ENCODE peak calls at places on chromosomes 12 and 14, in nine cellular contexts. E is KG1; O is stimulated activated CD4-positive, alpha-beta T cell treated with anti-CD3 and anti-CD28 coated beads, Interleukin-4, amount 100 ng/mL, for 4 hours; X is Caki2; Y is Calu3; N is mammary epithelial cell; L is left colon; G is fibroblast of the conjunctiva; S is endothelial cell. V is an unnamed sample.

GRCh38 chr14:70188608-70189540 is at the start of gene SLC8A3:
- DNase-seq in E (peak; percentile 35), O (no peak), X (peak; percentile 26), Y (peak; percentile 36), N (peak; percentile 57), L (peak; percentile 7), G (no peak), S (peak; percentile 55), V (peak; percentile 14)

GRCh38 chr12:71594214-71594948 is 69.3 kb downstream of the ZFC3H1 start:
- DNase-seq in E (no peak), O (no peak), X (no peak), Y (peak; percentile 66), N (no peak), L (peak; percentile 32), G (no peak), S (no peak), V (no peak)

GRCh38 chr12:54601841-54602240 is 13.4 kb upstream of the PPP1R1A start:
- DNase-seq in E (no peak), O (no peak), X (no peak), Y (no peak), N (peak; percentile 41), L (no peak), G (no peak), S (no peak), V (no peak)

GRCh38 chr12:95859947-95860850 is 1.4 kb downstream of the SNRPF start:
- DNase-seq in E (no peak), O (no peak), X (peak; percentile 8), Y (no peak), N (peak; percentile 4), L (no peak), G (no peak), S (no peak), V (no peak)

GRCh38 chr12:52417742-52418141 is 11.6 kb upstream of the KRT82 start:
- DNase-seq in E (no peak), O (no peak), X (no peak), Y (no peak), N (no peak), L (no peak), G (no peak), S (no peak), V (no peak)

GRCh38 chr14:91019673-91020072 is 40.8 kb downstream of the RPS6KA5 start:
- DNase-seq in E (no peak), O (no peak), X (no peak), Y (no peak), N (peak; percentile 55), L (no peak), G (no peak), S (no peak), V (no peak)

GRCh38 chr12:32423598-32423997 is 24.2 kb downstream of the FGD4 start:
- DNase-seq in E (no peak), O (no peak), X (no peak), Y (no peak), N (no peak), L (no peak), G (no peak), S (no peak), V (no peak)

GRCh38 chr14:21874946-21875345 is 201.3 kb upstream of the OR4E1 start:
- DNase-seq in E (no peak), O (no peak), X (no peak), Y (no peak), N (no peak), L (no peak), G (no peak), S (no peak), V (no peak)

GRCh38 chr14:75697371-75697770 is 36.3 kb downstream of the TTLL5 start:
- DNase-seq in E (no peak), O (no peak), X (no peak), Y (no peak), N (no peak), L (no peak), G (no peak), S (no peak), V (no peak)

GRCh38 chr12:39440781-39441180 is 2.1 kb downstream of the KIF21A start:
- DNase-seq in E (no peak), O (no peak), X (peak; percentile 43), Y (no peak), N (no peak), L (no peak), G (no peak), S (no peak), V (no peak)

GRCh38 chr12:115630133-115630532 is 647.4 kb downstream of the MED13L start:
- DNase-seq in E (no peak), O (no peak), X (no peak), Y (no peak), N (no peak), L (no peak), G (no peak), S (no peak), V (no peak)

GRCh38 chr12:127038152-127038551 is 1228.8 kb upstream of the TMEM132C start:
- DNase-seq in E (no peak), O (no peak), X (no peak), Y (no peak), N (no peak), L (no peak), G (no peak), S (no peak), V (no peak)

GRCh38 chr14:74855021-74855420 is 20.9 kb downstream of the PROX2 start:
- DNase-seq in E (no peak), O (no peak), X (no peak), Y (no peak), N (no peak), L (no peak), G (no peak), S (no peak), V (no peak)

GRCh38 chr12:126437934-126438333 is 1372.7 kb downstream of the AACS start:
- DNase-seq in E (no peak), O (no peak), X (no peak), Y (no peak), N (no peak), L (no peak), G (no peak), S (no peak), V (no peak)

GRCh38 chr12:3604750-3605638 is 114.0 kb downstream of the PRMT8 start:
- DNase-seq in E (no peak), O (no peak), X (no peak), Y (peak; percentile 57), N (peak; percentile 61), L (peak; percentile 60), G (no peak), S (peak; percentile 10), V (peak; percentile 19)

GRCh38 chr14:96423012-96423411 is 31.1 kb downstream of the AK7 start:
- DNase-seq in E (no peak), O (no peak), X (no peak), Y (no peak), N (no peak), L (no peak), G (no peak), S (no peak), V (no peak)

GRCh38 chr12:92032101-92032500 is 113.5 kb downstream of the BTG1 start:
- DNase-seq in E (no peak), O (no peak), X (no peak), Y (no peak), N (no peak), L (no peak), G (no peak), S (no peak), V (no peak)

GRCh38 chr14:105010891-105011291 is 10.0 kb downstream of the CDCA4 start:
- DNase-seq in E (no peak), O (no peak), X (no peak), Y (no peak), N (no peak), L (no peak), G (no peak), S (no peak), V (no peak)

GRCh38 chr12:47082963-47083621 is 3.3 kb upstream of the AMIGO2 start:
- DNase-seq in E (no peak), O (no peak), X (peak; percentile 95), Y (peak; percentile 30), N (peak; percentile 92), L (no peak), G (peak; percentile 56), S (no peak), V (peak; percentile 90)

GRCh38 chr12:96246926-96247566 is 52.9 kb downstream of the ELK3 start:
- DNase-seq in E (no peak), O (no peak), X (no peak), Y (no peak), N (no peak), L (no peak), G (no peak), S (no peak), V (no peak)

GRCh38 chr14:34536951-34537676 is 2.4 kb downstream of the EAPP start:
- DNase-seq in E (no peak), O (no peak), X (peak; percentile 43), Y (no peak), N (no peak), L (no peak), G (no peak), S (no peak), V (peak; percentile 78)

GRCh38 chr12:50505386-50505827 is 622 bp downstream of the DIP2B start:
- DNase-seq in E (no peak), O (peak; percentile 22), X (no peak), Y (peak; percentile 16), N (peak; percentile 61), L (peak; percentile 44), G (no peak), S (no peak), V (no peak)

GRCh38 chr12:106767954-106768501 is 6.5 kb upstream of the RIC8B start:
- DNase-seq in E (no peak), O (no peak), X (no peak), Y (peak; percentile 39), N (no peak), L (no peak), G (no peak), S (no peak), V (no peak)

GRCh38 chr12:111355181-111355925 is 13.5 kb downstream of the PHETA1 start:
- DNase-seq in E (no peak), O (no peak), X (no peak), Y (no peak), N (no peak), L (no peak), G (no peak), S (no peak), V (no peak)

GRCh38 chr12:132622437-132623071 is 4.0 kb downstream of the P2RX2 start:
- DNase-seq in E (no peak), O (no peak), X (no peak), Y (no peak), N (no peak), L (no peak), G (peak; percentile 37), S (no peak), V (no peak)

GRCh38 chr12:115918763-115919162 is 358.7 kb downstream of the MED13L start:
- DNase-seq in E (no peak), O (no peak), X (no peak), Y (no peak), N (no peak), L (no peak), G (no peak), S (no peak), V (no peak)

GRCh38 chr12:56763753-56764657 is 881 bp downstream of the HSD17B6 start:
- DNase-seq in E (no peak), O (no peak), X (no peak), Y (no peak), N (no peak), L (no peak), G (no peak), S (no peak), V (no peak)

GRCh38 chr14:89343356-89343755 is 73.7 kb downstream of the FOXN3 start:
- DNase-seq in E (no peak), O (no peak), X (no peak), Y (no peak), N (no peak), L (no peak), G (no peak), S (no peak), V (no peak)

GRCh38 chr12:30967026-30967425 is 40.5 kb downstream of the TSPAN11 start:
- DNase-seq in E (no peak), O (no peak), X (no peak), Y (no peak), N (no peak), L (no peak), G (no peak), S (no peak), V (no peak)

GRCh38 chr12:110776410-110776809 is 33.7 kb upstream of the PPP1CC start:
- DNase-seq in E (no peak), O (peak; percentile 45), X (peak; percentile 33), Y (peak; percentile 18), N (no peak), L (no peak), G (no peak), S (no peak), V (peak; percentile 39)

V was measured in kidney epithelial cell.